ENCODE peak calls at places on chromosome 17, in ten cellular contexts. One of them, this sample, is unnamed.

GRCh38 chr17:20087538-20088250 is 78.5 kb downstream of the SPECC1 start:
- DNase-seq in activated CD8-positive, alpha-beta memory T cell treated with anti-CD3 and anti-CD28 coated beads for 48 hours: no peak
- DNase-seq in T-helper 1 cell: no peak
- DNase-seq in stimulated activated CD4-positive, alpha-beta T cell treated with anti-CD3 and anti-CD28 coated beads, Interleukin-1b, Interleukin-23, amount 100 ng/mL, for 4 hours: no peak
- DNase-seq in fibroblast of lung: no peak
- DNase-seq in activated T-helper 1 cell treated with anti-CD3 and anti-CD28 coated beads, Interleukin-2, amount 50 U/mL, for 16 hours: no peak
- DNase-seq in substantia nigra: no peak
- DNase-seq in head of caudate nucleus: no peak
- DNase-seq in neural crest cell: no peak
- DNase-seq in foreskin fibroblast: no peak
- DNase-seq in this sample: no peak

GRCh38 chr17:59361916-59362810 is 30.7 kb downstream of the YPEL2 start:
- DNase-seq in activated CD8-positive, alpha-beta memory T cell treated with anti-CD3 and anti-CD28 coated beads for 48 hours: no peak
- DNase-seq in T-helper 1 cell: no peak
- DNase-seq in stimulated activated CD4-positive, alpha-beta T cell treated with anti-CD3 and anti-CD28 coated beads, Interleukin-1b, Interleukin-23, amount 100 ng/mL, for 4 hours: no peak
- DNase-seq in fibroblast of lung: peak; percentile 90
- DNase-seq in activated T-helper 1 cell treated with anti-CD3 and anti-CD28 coated beads, Interleukin-2, amount 50 U/mL, for 16 hours: no peak
- DNase-seq in substantia nigra: no peak
- DNase-seq in head of caudate nucleus: no peak
- DNase-seq in neural crest cell: no peak
- DNase-seq in foreskin fibroblast: peak; percentile 85
- DNase-seq in this sample: no peak

GRCh38 chr17:40326014-40326831 is 17.2 kb downstream of the RARA start:
- DNase-seq in activated CD8-positive, alpha-beta memory T cell treated with anti-CD3 and anti-CD28 coated beads for 48 hours: no peak
- DNase-seq in T-helper 1 cell: peak; percentile 55
- DNase-seq in stimulated activated CD4-positive, alpha-beta T cell treated with anti-CD3 and anti-CD28 coated beads, Interleukin-1b, Interleukin-23, amount 100 ng/mL, for 4 hours: no peak
- DNase-seq in fibroblast of lung: no peak
- DNase-seq in activated T-helper 1 cell treated with anti-CD3 and anti-CD28 coated beads, Interleukin-2, amount 50 U/mL, for 16 hours: no peak
- DNase-seq in substantia nigra: no peak
- DNase-seq in head of caudate nucleus: no peak
- DNase-seq in neural crest cell: no peak
- DNase-seq in foreskin fibroblast: no peak
- DNase-seq in this sample: no peak

GRCh38 chr17:64358261-64358788 is 32.3 kb downstream of the PECAM1 start:
- DNase-seq in activated CD8-positive, alpha-beta memory T cell treated with anti-CD3 and anti-CD28 coated beads for 48 hours: no peak
- DNase-seq in T-helper 1 cell: no peak
- DNase-seq in stimulated activated CD4-positive, alpha-beta T cell treated with anti-CD3 and anti-CD28 coated beads, Interleukin-1b, Interleukin-23, amount 100 ng/mL, for 4 hours: no peak
- DNase-seq in fibroblast of lung: peak; percentile 33
- DNase-seq in activated T-helper 1 cell treated with anti-CD3 and anti-CD28 coated beads, Interleukin-2, amount 50 U/mL, for 16 hours: no peak
- DNase-seq in substantia nigra: no peak
- DNase-seq in head of caudate nucleus: no peak
- DNase-seq in neural crest cell: no peak
- DNase-seq in foreskin fibroblast: no peak
- DNase-seq in this sample: no peak

GRCh38 chr17:45367216-45367615 is 50.4 kb upstream of the MAP3K14 start:
- DNase-seq in activated CD8-positive, alpha-beta memory T cell treated with anti-CD3 and anti-CD28 coated beads for 48 hours: no peak
- DNase-seq in T-helper 1 cell: no peak
- DNase-seq in stimulated activated CD4-positive, alpha-beta T cell treated with anti-CD3 and anti-CD28 coated beads, Interleukin-1b, Interleukin-23, amount 100 ng/mL, for 4 hours: no peak
- DNase-seq in fibroblast of lung: no peak
- DNase-seq in activated T-helper 1 cell treated with anti-CD3 and anti-CD28 coated beads, Interleukin-2, amount 50 U/mL, for 16 hours: no peak
- DNase-seq in substantia nigra: no peak
- DNase-seq in head of caudate nucleus: no peak
- DNase-seq in neural crest cell: no peak
- DNase-seq in foreskin fibroblast: no peak
- DNase-seq in this sample: no peak

GRCh38 chr17:81128774-81129173 is 36.5 kb upstream of the PVALEF start:
- DNase-seq in activated CD8-positive, alpha-beta memory T cell treated with anti-CD3 and anti-CD28 coated beads for 48 hours: no peak
- DNase-seq in T-helper 1 cell: no peak
- DNase-seq in stimulated activated CD4-positive, alpha-beta T cell treated with anti-CD3 and anti-CD28 coated beads, Interleukin-1b, Interleukin-23, amount 100 ng/mL, for 4 hours: no peak
- DNase-seq in fibroblast of lung: no peak
- DNase-seq in activated T-helper 1 cell treated with anti-CD3 and anti-CD28 coated beads, Interleukin-2, amount 50 U/mL, for 16 hours: no peak
- DNase-seq in substantia nigra: peak; percentile 94
- DNase-seq in head of caudate nucleus: peak; percentile 97
- DNase-seq in neural crest cell: no peak
- DNase-seq in foreskin fibroblast: no peak
- DNase-seq in this sample: no peak

GRCh38 chr17:9116311-9116820 is 95.1 kb downstream of the NTN1 start:
- DNase-seq in activated CD8-positive, alpha-beta memory T cell treated with anti-CD3 and anti-CD28 coated beads for 48 hours: no peak
- DNase-seq in T-helper 1 cell: no peak
- DNase-seq in stimulated activated CD4-positive, alpha-beta T cell treated with anti-CD3 and anti-CD28 coated beads, Interleukin-1b, Interleukin-23, amount 100 ng/mL, for 4 hours: no peak
- DNase-seq in fibroblast of lung: no peak
- DNase-seq in activated T-helper 1 cell treated with anti-CD3 and anti-CD28 coated beads, Interleukin-2, amount 50 U/mL, for 16 hours: no peak
- DNase-seq in substantia nigra: no peak
- DNase-seq in head of caudate nucleus: no peak
- DNase-seq in neural crest cell: peak; percentile 5
- DNase-seq in foreskin fibroblast: no peak
- DNase-seq in this sample: no peak

GRCh38 chr17:63497708-63498483 is 21.0 kb downstream of the ACE start:
- DNase-seq in activated CD8-positive, alpha-beta memory T cell treated with anti-CD3 and anti-CD28 coated beads for 48 hours: no peak
- DNase-seq in T-helper 1 cell: no peak
- DNase-seq in stimulated activated CD4-positive, alpha-beta T cell treated with anti-CD3 and anti-CD28 coated beads, Interleukin-1b, Interleukin-23, amount 100 ng/mL, for 4 hours: no peak
- DNase-seq in fibroblast of lung: no peak
- DNase-seq in activated T-helper 1 cell treated with anti-CD3 and anti-CD28 coated beads, Interleukin-2, amount 50 U/mL, for 16 hours: no peak
- DNase-seq in substantia nigra: no peak
- DNase-seq in head of caudate nucleus: no peak
- DNase-seq in neural crest cell: no peak
- DNase-seq in foreskin fibroblast: no peak
- DNase-seq in this sample: peak; percentile 76

GRCh38 chr17:62562656-62563055 is 64.8 kb upstream of the MRC2 start:
- DNase-seq in activated CD8-positive, alpha-beta memory T cell treated with anti-CD3 and anti-CD28 coated beads for 48 hours: no peak
- DNase-seq in T-helper 1 cell: no peak
- DNase-seq in stimulated activated CD4-positive, alpha-beta T cell treated with anti-CD3 and anti-CD28 coated beads, Interleukin-1b, Interleukin-23, amount 100 ng/mL, for 4 hours: no peak
- DNase-seq in fibroblast of lung: peak; percentile 69
- DNase-seq in activated T-helper 1 cell treated with anti-CD3 and anti-CD28 coated beads, Interleukin-2, amount 50 U/mL, for 16 hours: no peak
- DNase-seq in substantia nigra: no peak
- DNase-seq in head of caudate nucleus: no peak
- DNase-seq in neural crest cell: no peak
- DNase-seq in foreskin fibroblast: peak; percentile 58
- DNase-seq in this sample: no peak

GRCh38 chr17:16926591-16927451 is 45.1 kb downstream of the TNFRSF13B start:
- DNase-seq in activated CD8-positive, alpha-beta memory T cell treated with anti-CD3 and anti-CD28 coated beads for 48 hours: no peak
- DNase-seq in T-helper 1 cell: no peak
- DNase-seq in stimulated activated CD4-positive, alpha-beta T cell treated with anti-CD3 and anti-CD28 coated beads, Interleukin-1b, Interleukin-23, amount 100 ng/mL, for 4 hours: no peak
- DNase-seq in fibroblast of lung: no peak
- DNase-seq in activated T-helper 1 cell treated with anti-CD3 and anti-CD28 coated beads, Interleukin-2, amount 50 U/mL, for 16 hours: no peak
- DNase-seq in substantia nigra: no peak
- DNase-seq in head of caudate nucleus: peak; percentile 11
- DNase-seq in neural crest cell: no peak
- DNase-seq in foreskin fibroblast: no peak
- DNase-seq in this sample: no peak

GRCh38 chr17:19418312-19418992 is 7.4 kb downstream of the RNF112 start:
- DNase-seq in activated CD8-positive, alpha-beta memory T cell treated with anti-CD3 and anti-CD28 coated beads for 48 hours: no peak
- DNase-seq in T-helper 1 cell: no peak
- DNase-seq in stimulated activated CD4-positive, alpha-beta T cell treated with anti-CD3 and anti-CD28 coated beads, Interleukin-1b, Interleukin-23, amount 100 ng/mL, for 4 hours: no peak
- DNase-seq in fibroblast of lung: no peak
- DNase-seq in activated T-helper 1 cell treated with anti-CD3 and anti-CD28 coated beads, Interleukin-2, amount 50 U/mL, for 16 hours: no peak
- DNase-seq in substantia nigra: no peak
- DNase-seq in head of caudate nucleus: no peak
- DNase-seq in neural crest cell: no peak
- DNase-seq in foreskin fibroblast: peak; percentile 36
- DNase-seq in this sample: no peak

GRCh38 chr17:75504347-75505151 is 10.8 kb downstream of the CASKIN2 start:
- DNase-seq in activated CD8-positive, alpha-beta memory T cell treated with anti-CD3 and anti-CD28 coated beads for 48 hours: no peak
- DNase-seq in T-helper 1 cell: no peak
- DNase-seq in stimulated activated CD4-positive, alpha-beta T cell treated with anti-CD3 and anti-CD28 coated beads, Interleukin-1b, Interleukin-23, amount 100 ng/mL, for 4 hours: no peak
- DNase-seq in fibroblast of lung: no peak
- DNase-seq in activated T-helper 1 cell treated with anti-CD3 and anti-CD28 coated beads, Interleukin-2, amount 50 U/mL, for 16 hours: no peak
- DNase-seq in substantia nigra: no peak
- DNase-seq in head of caudate nucleus: no peak
- DNase-seq in neural crest cell: no peak
- DNase-seq in foreskin fibroblast: no peak
- DNase-seq in this sample: peak; percentile 70

GRCh38 chr17:20299013-20299412 is 168.3 kb downstream of the LGALS9B start:
- DNase-seq in activated CD8-positive, alpha-beta memory T cell treated with anti-CD3 and anti-CD28 coated beads for 48 hours: no peak
- DNase-seq in T-helper 1 cell: no peak
- DNase-seq in stimulated activated CD4-positive, alpha-beta T cell treated with anti-CD3 and anti-CD28 coated beads, Interleukin-1b, Interleukin-23, amount 100 ng/mL, for 4 hours: no peak
- DNase-seq in fibroblast of lung: no peak
- DNase-seq in activated T-helper 1 cell treated with anti-CD3 and anti-CD28 coated beads, Interleukin-2, amount 50 U/mL, for 16 hours: no peak
- DNase-seq in substantia nigra: no peak
- DNase-seq in head of caudate nucleus: no peak
- DNase-seq in neural crest cell: no peak
- DNase-seq in foreskin fibroblast: no peak
- DNase-seq in this sample: no peak

GRCh38 chr17:78774956-78775571 is 7.0 kb downstream of the CYTH1 start:
- DNase-seq in activated CD8-positive, alpha-beta memory T cell treated with anti-CD3 and anti-CD28 coated beads for 48 hours: peak; percentile 49
- DNase-seq in T-helper 1 cell: no peak
- DNase-seq in stimulated activated CD4-positive, alpha-beta T cell treated with anti-CD3 and anti-CD28 coated beads, Interleukin-1b, Interleukin-23, amount 100 ng/mL, for 4 hours: peak; percentile 44
- DNase-seq in fibroblast of lung: no peak
- DNase-seq in activated T-helper 1 cell treated with anti-CD3 and anti-CD28 coated beads, Interleukin-2, amount 50 U/mL, for 16 hours: peak; percentile 44
- DNase-seq in substantia nigra: no peak
- DNase-seq in head of caudate nucleus: no peak
- DNase-seq in neural crest cell: no peak
- DNase-seq in foreskin fibroblast: no peak
- DNase-seq in this sample: no peak

GRCh38 chr17:16214190-16215001 is 938 bp downstream of the NCOR1 start:
- DNase-seq in activated CD8-positive, alpha-beta memory T cell treated with anti-CD3 and anti-CD28 coated beads for 48 hours: no peak
- DNase-seq in T-helper 1 cell: no peak
- DNase-seq in stimulated activated CD4-positive, alpha-beta T cell treated with anti-CD3 and anti-CD28 coated beads, Interleukin-1b, Interleukin-23, amount 100 ng/mL, for 4 hours: no peak
- DNase-seq in fibroblast of lung: no peak
- DNase-seq in activated T-helper 1 cell treated with anti-CD3 and anti-CD28 coated beads, Interleukin-2, amount 50 U/mL, for 16 hours: no peak
- DNase-seq in substantia nigra: no peak
- DNase-seq in head of caudate nucleus: no peak
- DNase-seq in neural crest cell: no peak
- DNase-seq in foreskin fibroblast: no peak
- DNase-seq in this sample: no peak

GRCh38 chr17:8015957-8016631 is 13.7 kb downstream of the GUCY2D start:
- DNase-seq in activated CD8-positive, alpha-beta memory T cell treated with anti-CD3 and anti-CD28 coated beads for 48 hours: no peak
- DNase-seq in T-helper 1 cell: no peak
- DNase-seq in stimulated activated CD4-positive, alpha-beta T cell treated with anti-CD3 and anti-CD28 coated beads, Interleukin-1b, Interleukin-23, amount 100 ng/mL, for 4 hours: peak; percentile 22
- DNase-seq in fibroblast of lung: no peak
- DNase-seq in activated T-helper 1 cell treated with anti-CD3 and anti-CD28 coated beads, Interleukin-2, amount 50 U/mL, for 16 hours: no peak
- DNase-seq in substantia nigra: no peak
- DNase-seq in head of caudate nucleus: no peak
- DNase-seq in neural crest cell: no peak
- DNase-seq in foreskin fibroblast: no peak
- DNase-seq in this sample: peak; percentile 45

GRCh38 chr17:11240041-11240801 is 792 bp upstream of the SHISA6 start:
- DNase-seq in activated CD8-positive, alpha-beta memory T cell treated with anti-CD3 and anti-CD28 coated beads for 48 hours: no peak
- DNase-seq in T-helper 1 cell: no peak
- DNase-seq in stimulated activated CD4-positive, alpha-beta T cell treated with anti-CD3 and anti-CD28 coated beads, Interleukin-1b, Interleukin-23, amount 100 ng/mL, for 4 hours: no peak
- DNase-seq in fibroblast of lung: no peak
- DNase-seq in activated T-helper 1 cell treated with anti-CD3 and anti-CD28 coated beads, Interleukin-2, amount 50 U/mL, for 16 hours: no peak
- DNase-seq in substantia nigra: peak; percentile 29
- DNase-seq in head of caudate nucleus: peak; percentile 28
- DNase-seq in neural crest cell: peak; percentile 32
- DNase-seq in foreskin fibroblast: no peak
- DNase-seq in this sample: peak; percentile 40

GRCh38 chr17:18280239-18280638 is 19.8 kb downstream of the MIEF2 start:
- DNase-seq in activated CD8-positive, alpha-beta memory T cell treated with anti-CD3 and anti-CD28 coated beads for 48 hours: no peak
- DNase-seq in T-helper 1 cell: no peak
- DNase-seq in stimulated activated CD4-positive, alpha-beta T cell treated with anti-CD3 and anti-CD28 coated beads, Interleukin-1b, Interleukin-23, amount 100 ng/mL, for 4 hours: no peak
- DNase-seq in fibroblast of lung: no peak
- DNase-seq in activated T-helper 1 cell treated with anti-CD3 and anti-CD28 coated beads, Interleukin-2, amount 50 U/mL, for 16 hours: no peak
- DNase-seq in substantia nigra: no peak
- DNase-seq in head of caudate nucleus: no peak
- DNase-seq in neural crest cell: no peak
- DNase-seq in foreskin fibroblast: no peak
- DNase-seq in this sample: no peak

GRCh38 chr17:63596856-63597557 is 3.7 kb upstream of the TACO1 start:
- DNase-seq in activated CD8-positive, alpha-beta memory T cell treated with anti-CD3 and anti-CD28 coated beads for 48 hours: no peak
- DNase-seq in T-helper 1 cell: no peak
- DNase-seq in stimulated activated CD4-positive, alpha-beta T cell treated with anti-CD3 and anti-CD28 coated beads, Interleukin-1b, Interleukin-23, amount 100 ng/mL, for 4 hours: no peak
- DNase-seq in fibroblast of lung: no peak
- DNase-seq in activated T-helper 1 cell treated with anti-CD3 and anti-CD28 coated beads, Interleukin-2, amount 50 U/mL, for 16 hours: no peak
- DNase-seq in substantia nigra: no peak
- DNase-seq in head of caudate nucleus: no peak
- DNase-seq in neural crest cell: no peak
- DNase-seq in foreskin fibroblast: no peak
- DNase-seq in this sample: no peak

GRCh38 chr17:59798111-59798510 is 90.7 kb downstream of the VMP1 start:
- DNase-seq in activated CD8-positive, alpha-beta memory T cell treated with anti-CD3 and anti-CD28 coated beads for 48 hours: no peak
- DNase-seq in T-helper 1 cell: no peak
- DNase-seq in stimulated activated CD4-positive, alpha-beta T cell treated with anti-CD3 and anti-CD28 coated beads, Interleukin-1b, Interleukin-23, amount 100 ng/mL, for 4 hours: no peak
- DNase-seq in fibroblast of lung: no peak
- DNase-seq in activated T-helper 1 cell treated with anti-CD3 and anti-CD28 coated beads, Interleukin-2, amount 50 U/mL, for 16 hours: no peak
- DNase-seq in substantia nigra: no peak
- DNase-seq in head of caudate nucleus: no peak
- DNase-seq in neural crest cell: no peak
- DNase-seq in foreskin fibroblast: no peak
- DNase-seq in this sample: no peak

GRCh38 chr17:82120148-82120547 is 22.1 kb upstream of the FASN start:
- DNase-seq in activated CD8-positive, alpha-beta memory T cell treated with anti-CD3 and anti-CD28 coated beads for 48 hours: no peak
- DNase-seq in T-helper 1 cell: no peak
- DNase-seq in stimulated activated CD4-positive, alpha-beta T cell treated with anti-CD3 and anti-CD28 coated beads, Interleukin-1b, Interleukin-23, amount 100 ng/mL, for 4 hours: no peak
- DNase-seq in fibroblast of lung: peak; percentile 52
- DNase-seq in activated T-helper 1 cell treated with anti-CD3 and anti-CD28 coated beads, Interleukin-2, amount 50 U/mL, for 16 hours: no peak
- DNase-seq in substantia nigra: no peak
- DNase-seq in head of caudate nucleus: no peak
- DNase-seq in neural crest cell: no peak
- DNase-seq in foreskin fibroblast: peak; percentile 56
- DNase-seq in this sample: no peak

This sample was measured in WERI-Rb-1.